ENCODE peak calls at places on chromosomes 1 and 21, in ten cellular contexts. S is A673; J is AG08396; I is head of caudate nucleus; Z is Daoy; W is CD4-positive, alpha-beta T cell; A is stimulated activated CD8-positive, alpha-beta memory T cell treated with anti-CD3 and anti-CD28 coated beads, Interleukin-4, amount 100 ng/mL, for 4 hours; E is stimulated activated CD4-positive, alpha-beta T cell treated with anti-CD3 and anti-CD28 coated beads, TNF-alpha, amount 100 ng/mL, for 48 hours; N is hippocampal formation; F is naive B cell. D is an unnamed sample.
A peak's percentile ranks its signal among the peaks of the same experiment; 100 is the strongest.

GRCh38 chr1:40187399-40187798 is 26.2 kb downstream of the RLF start:
- DNase-seq in I (no peak), Z (no peak), F (no peak), A (no peak), J (no peak), S (no peak), W (no peak), N (no peak), E (no peak), D (no peak)

GRCh38 chr1:62337785-62338631 is 18.8 kb upstream of the KANK4 start:
- DNase-seq in J (no peak), E (no peak), A (no peak), Z (no peak), N (no peak), S (no peak), I (no peak), W (no peak), F (no peak), D (no peak)

GRCh38 chr1:59696421-59697115 is 118.2 kb upstream of the HOOK1 start:
- DNase-seq in Z (no peak), S (no peak), F (peak; percentile 58), I (no peak), N (no peak), W (no peak), A (no peak), E (no peak), J (no peak), D (no peak)

GRCh38 chr21:43864806-43865470 is at the start of gene AGPAT3:
- DNase-seq in N (no peak), F (peak; percentile 29), E (no peak), I (peak; percentile 47), J (peak; percentile 58), Z (peak; percentile 44), W (no peak), S (peak; percentile 38), A (no peak), D (no peak)

GRCh38 chr1:15388201-15388880 is 21.3 kb upstream of the EFHD2 start:
- DNase-seq in E (no peak), W (no peak), I (no peak), S (no peak), J (no peak), A (no peak), F (no peak), Z (no peak), N (no peak), D (no peak)

GRCh38 chr1:240866724-240867123 is 254.8 kb upstream of the GREM2 start:
- DNase-seq in A (no peak), I (no peak), F (no peak), Z (no peak), J (no peak), E (no peak), N (no peak), S (no peak), W (no peak), D (no peak)

GRCh38 chr1:54604572-54605370 is 18.6 kb downstream of the FAM151A start:
- DNase-seq in A (no peak), Z (peak; percentile 51), W (peak; percentile 23), N (no peak), S (no peak), I (no peak), J (no peak), F (no peak), E (peak; percentile 2), D (no peak)

GRCh38 chr1:199272690-199273089 is 633.9 kb downstream of the PTPRC start:
- DNase-seq in N (no peak), A (no peak), S (peak; percentile 91), J (peak; percentile 76), I (no peak), W (no peak), E (no peak), Z (peak; percentile 94), F (no peak), D (no peak)

GRCh38 chr1:161185732-161186311 is 8.5 kb upstream of the B4GALT3 start:
- DNase-seq in Z (no peak), J (no peak), W (no peak), N (peak; percentile 8), S (no peak), F (peak; percentile 78), E (no peak), I (no peak), A (no peak), D (no peak)

GRCh38 chr1:32818804-32819541 is 1.5 kb downstream of the S100PBP start:
- DNase-seq in F (peak; percentile 17), S (no peak), N (no peak), E (no peak), J (no peak), A (no peak), W (no peak), Z (no peak), I (no peak), D (no peak)

GRCh38 chr21:31609081-31609480 is 50.4 kb upstream of the SOD1 start:
- DNase-seq in N (no peak), I (no peak), E (no peak), A (no peak), J (no peak), Z (no peak), S (no peak), W (no peak), F (no peak), D (no peak)

GRCh38 chr1:111733183-111733995 is 5.8 kb downstream of the INKA2 start:
- DNase-seq in I (peak; percentile 31), E (no peak), A (no peak), W (no peak), N (peak; percentile 28), F (no peak), Z (peak; percentile 89), S (no peak), J (peak; percentile 65), D (no peak)

GRCh38 chr1:2534775-2535387 is 4.8 kb upstream of the HES5 start:
- DNase-seq in W (no peak), S (no peak), N (no peak), A (no peak), J (no peak), E (no peak), Z (peak; percentile 67), I (peak; percentile 51), F (no peak), D (no peak)

GRCh38 chr1:19483691-19484090 is 1.6 kb downstream of the CAPZB start:
- DNase-seq in N (no peak), F (no peak), W (no peak), A (no peak), I (no peak), E (no peak), Z (no peak), J (no peak), S (no peak), D (no peak)

GRCh38 chr1:217534566-217534965 is 96.3 kb downstream of the GPATCH2 start:
- DNase-seq in J (no peak), A (no peak), N (no peak), I (no peak), F (no peak), S (no peak), W (no peak), Z (no peak), E (no peak), D (no peak)